ENCODE peak calls at places on chromosomes 1 and 21, in ten cellular contexts. B is OCI-LY7; J is IMR-90; G is breast epithelium; P is cardiac muscle cell; H is effector memory CD4-positive, alpha-beta T cell; V is suprapubic skin; K is hepatocyte; N is aorta; U is heart left ventricle. F is an unnamed sample.

GRCh38 chr1:246705368-246705767 is 18.8 kb upstream of the SCCPDH start:
- DNase-seq in K (no peak), H (no peak), V (no peak), N (no peak), G (no peak), J (peak; percentile 96), B (no peak), U (no peak), P (no peak), F (no peak)

GRCh38 chr1:109846846-109847245 is 63.8 kb upstream of the CSF1 start:
- DNase-seq in J (no peak), G (no peak), U (no peak), H (no peak), P (no peak), V (no peak), N (no peak), B (no peak), K (no peak), F (no peak)

GRCh38 chr1:13702425-13703127 is 2.6 kb downstream of the PRDM2 start:
- DNase-seq in P (no peak), U (no peak), N (no peak), K (no peak), J (no peak), V (no peak), B (peak; percentile 81), H (peak; percentile 72), G (no peak), F (no peak)

GRCh38 chr1:240285541-240285940 is 193.9 kb downstream of the FMN2 start:
- DNase-seq in H (no peak), U (no peak), J (peak; percentile 65), P (no peak), K (no peak), V (no peak), B (no peak), N (no peak), G (no peak), F (no peak)

GRCh38 chr1:103457856-103458255 is 67.6 kb upstream of the RNPC3 start:
- DNase-seq in P (peak; percentile 2), U (no peak), K (no peak), G (no peak), N (no peak), H (no peak), V (no peak), J (no peak), B (no peak), F (no peak)

GRCh38 chr1:169999357-169999756 is 75.1 kb downstream of the KIFAP3 start:
- DNase-seq in J (peak; percentile 84), N (peak; percentile 49), H (no peak), K (peak; percentile 5), V (no peak), P (no peak), U (peak; percentile 6), G (no peak), B (no peak), F (peak; percentile 85)

GRCh38 chr1:58836396-58836795 is 52.5 kb upstream of the JUN start:
- DNase-seq in J (no peak), P (no peak), K (no peak), G (no peak), V (no peak), U (no peak), N (no peak), H (no peak), B (no peak), F (no peak)

GRCh38 chr1:98897479-98897878 is 107.2 kb downstream of the PLPPR5 start:
- DNase-seq in U (no peak), N (no peak), J (no peak), G (no peak), H (no peak), B (no peak), K (no peak), P (no peak), V (no peak), F (no peak)

GRCh38 chr1:30287976-30288375 is 435.4 kb downstream of the MATN1 start:
- DNase-seq in U (no peak), B (no peak), P (no peak), N (no peak), G (no peak), J (no peak), H (no peak), V (no peak), K (no peak), F (no peak)

GRCh38 chr1:30285461-30286050 is 437.8 kb downstream of the MATN1 start:
- DNase-seq in U (no peak), K (no peak), J (no peak), H (no peak), G (no peak), P (no peak), N (no peak), V (no peak), B (no peak), F (no peak)

GRCh38 chr1:30284728-30285460 is 438.5 kb downstream of the MATN1 start:
- DNase-seq in B (no peak), N (no peak), V (no peak), H (no peak), U (no peak), J (no peak), K (no peak), G (no peak), P (no peak), F (no peak)

GRCh38 chr1:30286241-30286983 is 437.0 kb downstream of the MATN1 start:
- DNase-seq in B (no peak), K (no peak), N (no peak), P (no peak), J (no peak), H (no peak), V (no peak), G (no peak), U (no peak), F (no peak)

DNA sequence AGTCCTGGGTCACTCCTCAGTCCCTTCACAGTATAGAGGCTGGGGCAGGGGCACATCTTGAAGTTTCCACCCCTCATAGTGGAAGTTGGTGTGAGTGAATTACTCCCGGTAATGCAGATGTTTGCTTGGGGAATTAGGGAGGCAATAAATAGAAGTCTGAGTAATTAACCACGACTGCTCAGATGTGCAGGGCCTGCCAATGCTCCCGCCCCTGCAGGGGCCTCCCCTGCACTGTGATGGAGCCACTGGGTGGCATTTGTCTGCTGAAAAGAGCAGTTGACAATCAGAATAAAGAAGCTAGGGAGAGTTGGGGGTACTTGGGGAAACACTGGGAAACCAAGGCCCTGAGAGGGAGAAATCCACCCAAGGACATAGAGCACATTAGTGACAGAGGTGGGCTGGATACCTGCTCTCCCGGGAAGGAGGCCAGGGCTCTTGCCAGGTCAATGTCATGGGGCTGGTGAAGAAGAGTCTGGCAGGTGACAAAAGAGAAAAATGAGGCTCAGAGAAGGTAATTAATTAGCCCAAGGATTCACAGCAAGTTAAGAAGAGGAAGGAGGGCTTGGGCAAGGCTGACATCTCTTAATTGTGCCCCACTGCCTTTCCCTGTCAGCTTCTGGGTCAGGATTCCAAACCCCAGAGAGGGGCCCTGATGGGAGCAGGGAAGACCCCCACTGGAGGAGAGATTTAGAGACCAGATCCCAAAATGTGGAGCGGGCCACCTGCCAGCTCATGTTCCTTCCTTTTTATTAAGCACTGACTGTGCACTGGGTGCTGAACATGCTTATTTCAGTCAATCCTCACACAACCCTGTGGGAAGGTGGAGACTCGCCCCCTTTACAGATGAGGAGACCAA is 436.2 kb downstream of the MATN1 start:
- DNase-seq in N (no peak), K (no peak), U (no peak), J (no peak), G (no peak), V (no peak), P (no peak), H (no peak), B (no peak), F (no peak)
- H3K9me3 ChIP-seq in N (no peaks in the 10 kb centered on the region), K (no peaks in the 10 kb centered on the region), U (no peaks in the 10 kb centered on the region), J (no peaks in the 10 kb centered on the region), G (no peaks in the 10 kb centered on the region), V (no peaks in the 10 kb centered on the region), P (no peaks in the 10 kb centered on the region), H (no peaks in the 10 kb centered on the region), B (no peaks in the 10 kb centered on the region), F (no peaks in the 10 kb centered on the region)

GRCh38 chr21:22728091-22728490 is 1729.9 kb downstream of the NCAM2 start:
- DNase-seq in H (no peak), P (no peak), B (peak; percentile 40), G (no peak), U (no peak), J (no peak), K (no peak), N (no peak), V (no peak), F (no peak)
- H3K9me3 ChIP-seq in H (no peaks in the 10 kb centered on the region), P (no peaks in the 10 kb centered on the region), B (peaks cover 11% of the 10 kb centered on the region), G (peaks cover 5% of the 10 kb centered on the region), U (no peaks in the 10 kb centered on the region), J (peaks cover 20% of the 10 kb centered on the region), K (no peaks in the 10 kb centered on the region), N (peaks cover 1% of the 10 kb centered on the region), V (no peaks in the 10 kb centered on the region), F (peaks cover 3% of the 10 kb centered on the region)

GRCh38 chr1:198211696-198212095 is 54.9 kb downstream of the NEK7 start:
- DNase-seq in B (no peak), K (no peak), N (no peak), J (no peak), U (no peak), G (no peak), H (no peak), P (no peak), V (no peak), F (no peak)

GRCh38 chr1:198212126-198212525 is 55.3 kb downstream of the NEK7 start:
- DNase-seq in H (no peak), U (no peak), K (no peak), N (no peak), J (no peak), P (no peak), B (no peak), G (no peak), V (no peak), F (no peak)

GRCh38 chr1:198214924-198215323 is 58.1 kb downstream of the NEK7 start:
- DNase-seq in V (no peak), B (no peak), P (no peak), U (no peak), G (no peak), J (no peak), N (no peak), H (no peak), K (no peak), F (no peak)

DNA sequence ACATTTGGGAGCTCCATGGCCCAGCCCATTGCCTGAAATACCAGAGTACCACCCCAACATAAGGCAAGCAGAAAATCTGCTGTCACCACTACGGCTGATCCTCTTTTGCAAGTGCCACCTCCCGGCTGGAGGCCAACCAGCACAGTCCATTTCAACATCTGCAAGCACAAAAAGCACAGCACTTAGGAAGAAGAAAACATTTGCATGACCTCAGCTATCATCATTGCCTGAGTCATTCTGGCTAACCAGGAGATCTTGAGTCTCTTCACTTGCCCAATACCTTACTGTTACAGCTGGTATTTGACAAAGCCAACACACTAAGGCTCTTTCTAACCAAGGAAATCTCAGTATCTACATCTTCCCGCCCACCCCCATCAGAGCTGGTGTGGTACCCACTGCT is 55.9 kb downstream of the NEK7 start:
- DNase-seq in N (no peak), J (peak; percentile 98), G (no peak), U (no peak), H (no peak), B (no peak), P (no peak), K (no peak), V (no peak), F (no peak)
- H3K9me3 ChIP-seq in N (no peaks in the 10 kb centered on the region), J (peaks cover 7% of the 10 kb centered on the region), G (peaks cover 9% of the 10 kb centered on the region), U (no peaks in the 10 kb centered on the region), H (no peaks in the 10 kb centered on the region), B (peaks cover 12% of the 10 kb centered on the region), P (no peaks in the 10 kb centered on the region), K (peaks cover 6% of the 10 kb centered on the region), V (no peaks in the 10 kb centered on the region), F (no peaks in the 10 kb centered on the region)

GRCh38 chr1:3125546-3126368 is 56.8 kb downstream of the PRDM16 start:
- DNase-seq in G (no peak), U (no peak), H (no peak), B (no peak), J (no peak), K (no peak), P (no peak), N (no peak), V (no peak), F (no peak)

GRCh38 chr1:3124246-3124645 is 55.2 kb downstream of the PRDM16 start:
- DNase-seq in J (no peak), H (no peak), B (no peak), P (no peak), K (no peak), G (no peak), V (no peak), U (no peak), N (no peak), F (no peak)

GRCh38 chr1:3127738-3128137 is 58.7 kb downstream of the PRDM16 start:
- DNase-seq in N (peak; percentile 81), G (no peak), P (peak; percentile 43), H (no peak), U (no peak), K (no peak), B (no peak), J (no peak), V (no peak), F (no peak)

GRCh38 chr1:3126756-3127718 is 58.0 kb downstream of the PRDM16 start:
- DNase-seq in K (no peak), U (no peak), V (no peak), P (no peak), H (no peak), J (no peak), B (no peak), N (no peak), G (no peak), F (no peak)

GRCh38 chr1:3125078-3125477 is 56.1 kb downstream of the PRDM16 start:
- DNase-seq in V (no peak), H (no peak), P (no peak), B (no peak), J (no peak), N (peak; percentile 78), K (no peak), U (no peak), G (no peak), F (no peak)
- H3K9me3 ChIP-seq in V (no peaks in the 10 kb centered on the region), H (no peaks in the 10 kb centered on the region), P (no peaks in the 10 kb centered on the region), B (no peaks in the 10 kb centered on the region), J (peaks cover 6% of the 10 kb centered on the region), N (no peaks in the 10 kb centered on the region), K (no peaks in the 10 kb centered on the region), U (no peaks in the 10 kb centered on the region), G (no peaks in the 10 kb centered on the region), F (no peaks in the 10 kb centered on the region)

F was measured in small intestine.